ENCODE peak calls at places on chromosomes 16 and 17, in five cellular contexts. W is GM12891, D is GM12878, L is K562, P is HepG2. M is an unnamed sample.

GRCh38 chr16:666572-666971 is 1.4 kb upstream of the RHOT2 start:
- DNase-seq in W (no peak), L (no peak), P (no peak), D (no peak), M (no peak)

GRCh38 chr16:24178496-24178895 is 77.6 kb upstream of the CACNG3 start:
- DNase-seq in P (no peak), D (no peak), L (peak), W (no peak), M (no peak)

GRCh38 chr17:35094902-35095301 is 24.8 kb downstream of the RAD51D start:
- DNase-seq in D (no peak), P (peak), W (no peak), L (no peak), M (no peak)

GRCh38 chr17:376936-377863 is 24.6 kb upstream of the RPH3AL start:
- DNase-seq in P (no peak), D (no peak), W (no peak), L (no peak), M (no peak)

GRCh38 chr16:56303066-56303705 is 111.9 kb downstream of the GNAO1 start:
- DNase-seq in W (no peak), D (no peak), L (no peak), P (no peak), M (no peak)

GRCh38 chr17:40850287-40850972 is 16.6 kb downstream of the KRT12 start:
- DNase-seq in W (no peak), P (no peak), D (no peak), L (no peak), M (no peak)

GRCh38 chr17:40542562-40543411 is 22.5 kb downstream of the CCR7 start:
- DNase-seq in D (no peak), W (no peak), P (peak), L (no peak), M (no peak)

GRCh38 chr17:34275881-34276280 is 5.9 kb downstream of the CCL7 start:
- DNase-seq in P (no peak), W (no peak), D (no peak), L (no peak), M (no peak)

GRCh38 chr16:84117482-84117843 is 721 bp upstream of the MBTPS1 start:
- DNase-seq in D (no peak), L (peak), W (peak), P (no peak), M (no peak)

DNA sequence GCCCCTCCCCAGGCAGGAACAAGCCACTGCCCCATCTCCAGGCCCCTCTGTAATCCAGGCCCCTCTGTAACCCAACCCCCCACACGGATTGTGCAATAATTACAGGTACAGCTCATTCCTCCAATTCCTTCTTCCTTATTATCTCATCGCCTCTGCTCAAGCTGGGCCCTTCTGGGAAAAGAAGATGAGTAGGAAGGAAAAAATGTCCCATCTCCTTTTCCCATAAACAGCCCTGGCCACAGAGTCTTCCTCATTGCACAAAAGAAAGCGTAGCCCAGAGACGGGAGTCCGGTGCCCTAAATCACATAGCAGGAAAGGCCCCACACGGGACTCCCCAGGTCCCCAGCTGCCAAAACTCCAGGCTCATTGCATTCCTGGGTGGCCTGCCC is 3.6 kb upstream of the LITAFD start:
- DNase-seq in D (no peak), P (no peak), L (no peak), W (no peak), M (no peak)
- TF ChIP-seq TAF1 in D (no peak), P (no peak), L (no peak), W (no peak), M (no peak)

DNA sequence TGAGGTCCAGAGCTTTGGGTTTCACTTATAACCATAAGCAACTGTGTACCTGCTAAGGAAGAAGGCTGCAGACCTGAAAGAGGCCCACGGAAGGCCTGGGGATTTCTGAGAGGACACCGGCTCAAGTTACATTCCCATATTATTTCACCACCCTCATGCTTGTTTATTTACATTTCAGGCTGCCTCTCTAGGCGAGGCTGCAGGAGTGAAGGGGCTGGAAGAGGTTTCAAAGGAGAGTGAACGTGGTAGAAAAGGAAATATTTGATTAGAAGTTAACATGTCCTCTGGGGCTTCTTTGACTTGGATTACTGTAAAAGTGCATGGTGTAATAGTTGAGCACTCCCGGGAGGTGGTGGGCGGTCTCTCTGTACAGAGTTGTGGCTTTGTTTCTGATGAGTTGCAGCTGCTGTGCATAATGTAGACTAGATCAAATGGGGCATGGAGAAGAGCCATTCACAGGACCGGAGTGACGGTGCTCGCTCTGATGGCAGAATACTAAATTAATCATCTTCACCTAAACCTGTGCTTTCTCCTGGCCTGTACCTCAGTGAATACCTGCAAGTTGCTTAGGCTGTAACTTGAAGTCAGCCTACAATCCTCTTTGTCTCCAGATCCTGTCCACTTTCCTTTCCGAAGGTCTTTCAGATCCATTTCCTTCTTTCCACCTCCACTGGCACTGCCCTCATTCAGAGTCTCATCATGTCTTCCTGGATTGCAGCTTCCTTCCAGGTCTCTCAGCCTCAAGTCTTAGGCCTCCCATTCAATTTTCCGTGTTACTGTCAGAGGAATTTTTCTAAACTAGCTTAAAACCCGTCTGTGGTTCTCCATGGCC is 1.9 kb upstream of the CPD start:
- DNase-seq in W (no peak), D (peak), L (no peak), P (peak), M (no peak)
- TF ChIP-seq TAF1 in W (no peak), D (peak), L (no peak), P (peak), M (no peak)

GRCh38 chr17:48500435-48501426 is 30.1 kb downstream of the HOXB1 start:
- DNase-seq in L (peak), W (no peak), P (no peak), D (no peak), M (no peak)
- TF ChIP-seq TAF1 in L (no peak), W (no peak), P (no peak), D (no peak), M (no peak)

DNA sequence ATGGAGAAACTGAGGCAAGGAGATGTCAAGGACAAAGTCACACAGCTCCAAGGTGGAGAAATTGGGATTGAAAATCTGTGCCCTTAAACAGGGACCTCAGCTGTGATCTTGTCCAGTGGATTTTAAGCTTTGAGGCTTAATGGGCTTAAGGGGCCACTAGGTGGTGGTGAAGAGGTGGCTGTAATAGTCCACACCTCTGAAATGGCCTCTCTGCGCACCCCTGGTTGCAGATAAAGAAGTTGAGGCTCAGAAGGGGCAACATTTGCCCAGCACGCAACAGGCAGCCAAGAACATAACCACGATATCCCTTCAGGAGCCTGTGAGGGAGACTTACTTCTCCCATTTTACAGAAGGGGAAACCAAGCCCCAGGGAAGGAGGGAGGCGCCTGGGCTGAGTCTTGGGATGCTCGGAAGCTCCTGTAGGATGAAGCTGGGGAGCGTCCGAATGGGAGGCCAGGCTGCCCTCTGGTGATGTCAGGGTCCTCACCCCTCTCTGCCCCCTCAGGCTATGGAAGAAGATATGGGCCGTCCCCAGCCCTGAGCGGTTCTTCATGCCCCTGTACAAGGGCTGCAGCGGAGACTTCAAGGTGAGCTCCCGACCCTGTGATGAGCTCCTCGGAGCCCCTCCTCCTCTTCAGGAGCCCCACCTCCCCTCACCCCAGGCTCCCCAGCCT is 43.7 kb downstream of the IL21R start:
- DNase-seq in L (no peak), W (no peak), P (no peak), D (no peak), M (no peak)
- TF ChIP-seq TAF1 in L (no peak), W (no peak), P (no peak), D (no peak), M (no peak)

GRCh38 chr16:67657017-67657608 is 2.9 kb downstream of the ACD start:
- DNase-seq in D (no peak), W (no peak), L (no peak), P (no peak), M (no peak)
- TF ChIP-seq TAF1 in D (no peak), W (no peak), L (no peak), P (no peak), M (no peak)

DNA sequence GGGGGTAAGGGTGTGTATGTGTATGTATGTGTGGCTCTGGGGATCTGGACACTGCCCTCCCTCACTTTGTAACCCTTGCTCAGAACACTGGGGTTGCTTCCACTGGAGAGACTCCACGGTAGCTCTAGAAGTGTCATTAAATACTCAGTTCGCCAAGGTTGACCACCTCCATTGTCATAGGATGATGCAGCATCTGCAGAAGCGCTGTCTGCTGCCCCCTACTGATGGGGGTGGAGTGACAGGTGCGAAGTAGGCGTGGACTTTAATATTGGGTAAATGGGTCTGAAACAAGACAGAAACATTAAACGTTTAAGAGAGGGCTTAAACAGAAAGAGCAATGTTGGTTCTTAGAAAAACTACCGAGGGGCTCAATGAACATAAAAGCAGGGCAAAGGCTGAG is 35.5 kb upstream of the STAC2 start:
- DNase-seq in W (no peak), L (peak), D (no peak), P (no peak), M (no peak)
- TF ChIP-seq TAF1 in W (no peak), L (no peak), D (no peak), P (no peak), M (no peak)

DNA sequence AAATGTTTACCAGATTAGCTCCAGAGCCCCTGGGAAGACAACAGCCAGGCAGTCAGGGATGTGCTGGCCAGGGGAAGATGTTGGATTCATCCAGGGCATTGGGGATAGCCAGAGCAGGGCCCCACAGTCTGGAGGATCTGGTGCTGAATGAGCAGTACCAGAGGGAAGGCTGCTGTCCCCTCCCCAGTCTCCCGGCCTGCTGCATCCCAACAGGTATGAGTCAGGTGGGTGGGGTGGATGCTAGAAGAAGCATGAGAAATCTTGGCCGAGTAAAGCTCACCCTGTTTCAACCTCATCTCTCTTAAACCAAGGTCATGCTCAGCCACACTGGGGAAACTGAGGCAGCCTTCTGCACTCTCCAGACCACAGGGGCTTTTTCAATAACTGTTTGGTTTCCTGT is 71.9 kb upstream of the SEC14L1 start:
- DNase-seq in P (no peak), D (no peak), W (no peak), L (no peak), M (no peak)
- TF ChIP-seq TAF1 in P (no peak), D (no peak), W (no peak), L (no peak), M (no peak)

GRCh38 chr16:7835032-7835431 is 502.4 kb downstream of the RBFOX1 start:
- DNase-seq in P (no peak), W (no peak), L (no peak), D (no peak), M (no peak)
- TF ChIP-seq TAF1 in P (no peak), W (no peak), L (no peak), D (no peak), M (no peak)

DNA sequence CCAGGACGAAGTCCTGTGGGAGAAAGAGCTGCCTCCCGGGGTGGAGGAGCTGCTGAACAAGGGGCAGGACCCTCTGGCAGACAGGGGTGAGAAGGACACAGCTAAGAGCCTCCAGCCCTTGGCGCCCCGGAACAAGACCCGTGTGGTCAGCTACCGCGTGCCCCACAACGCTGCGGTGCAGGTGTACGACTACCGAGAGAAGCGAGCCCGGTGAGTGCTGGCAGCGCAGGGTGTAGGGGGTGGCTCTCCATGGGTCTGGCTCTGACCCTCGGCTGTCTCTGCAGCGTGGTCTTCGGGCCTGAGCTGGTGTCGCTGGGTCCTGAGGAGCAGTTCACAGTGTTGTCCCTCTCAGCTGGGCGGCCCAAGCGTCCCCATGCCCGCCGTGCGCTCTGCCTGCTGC is 21.4 kb downstream of the MVP start:
- DNase-seq in P (no peak), L (no peak), D (no peak), W (no peak), M (no peak)
- TF ChIP-seq TAF1 in P (no peak), L (no peak), D (no peak), W (no peak), M (no peak)